ENCODE peak calls at places on chromosomes 3 and 15, in six cellular contexts. C, H, E, G, R and I are unnamed samples.

GRCh38 chr3:134485075-134485536 is 679 bp downstream of the ANAPC13 start:
- DNase-seq in C (peak), H (no peak), E (no peak), G (peak), R (no peak), I (no peak)

GRCh38 chr3:147832611-147833010 is 423.4 kb downstream of the ZIC1 start:
- DNase-seq in C (no peak), H (no peak), E (no peak), G (no peak), R (no peak), I (no peak)

GRCh38 chr3:157491136-157491535 is 12.1 kb downstream of the VEPH1 start:
- DNase-seq in C (no peak), H (no peak), E (no peak), G (no peak), R (no peak), I (no peak)

GRCh38 chr3:124730920-124731297 is 657 bp downstream of the UMPS start:
- DNase-seq in C (no peak), H (peak), E (peak), G (no peak), R (no peak), I (no peak)

GRCh38 chr15:40441736-40442531 is 1.2 kb downstream of the BAHD1 start:
- DNase-seq in C (peak), H (no peak), E (no peak), G (no peak), R (no peak), I (no peak)

GRCh38 chr15:95247068-95247984 is 1016.0 kb downstream of the MCTP2 start:
- DNase-seq in C (no peak), H (no peak), E (no peak), G (peak), R (peak), I (peak)

GRCh38 chr3:126706631-126707030 is 2.6 kb downstream of the CHCHD6 start:
- DNase-seq in C (no peak), H (no peak), E (no peak), G (no peak), R (no peak), I (no peak)

GRCh38 chr15:71272932-71273331 is 157.7 kb downstream of the THSD4 start:
- DNase-seq in C (no peak), H (no peak), E (no peak), G (no peak), R (peak), I (peak)

GRCh38 chr3:49199244-49199899 is 28.0 kb downstream of the KLHDC8B start:
- DNase-seq in C (no peak), H (peak), E (peak), G (no peak), R (peak), I (peak)

GRCh38 chr3:156166808-156167207 is 46.4 kb downstream of the KCNAB1 start:
- DNase-seq in C (no peak), H (no peak), E (no peak), G (no peak), R (no peak), I (no peak)

GRCh38 chr3:141940204-141940776 is 63.8 kb downstream of the ATP1B3 start:
- DNase-seq in C (peak), H (peak), E (peak), G (peak), R (peak), I (peak)

GRCh38 chr3:141632779-141633374 is 105.2 kb upstream of the RNF7 start:
- DNase-seq in C (peak), H (no peak), E (no peak), G (no peak), R (no peak), I (no peak)

GRCh38 chr3:183515968-183516851 is 39.3 kb downstream of the KLHL6 start:
- DNase-seq in C (no peak), H (peak), E (peak), G (no peak), R (no peak), I (no peak)

GRCh38 chr15:89057506-89058133 is 30.6 kb upstream of the ABHD2 start:
- DNase-seq in C (peak), H (peak), E (peak), G (peak), R (peak), I (peak)

GRCh38 chr15:81182031-81182745 is 14.5 kb upstream of the IL16 start:
- DNase-seq in C (no peak), H (no peak), E (no peak), G (no peak), R (peak), I (peak)

GRCh38 chr3:196517919-196518318 is 2.8 kb upstream of the SMCO1 start:
- DNase-seq in C (peak), H (no peak), E (no peak), G (no peak), R (peak), I (no peak)

GRCh38 chr3:187616307-187616939 is 53.8 kb downstream of the SST start:
- DNase-seq in C (peak), H (peak), E (peak), G (peak), R (peak), I (peak)

GRCh38 chr3:108462899-108463298 is 47.5 kb downstream of the MYH15 start:
- DNase-seq in C (no peak), H (no peak), E (no peak), G (no peak), R (peak), I (peak)

GRCh38 chr3:171748341-171748918 is 61.9 kb downstream of the PLD1 start:
- DNase-seq in C (no peak), H (no peak), E (no peak), G (no peak), R (peak), I (peak)

GRCh38 chr3:112979244-112979832 is 4.4 kb upstream of the CD200R1 start:
- DNase-seq in C (peak), H (no peak), E (no peak), G (peak), R (peak), I (peak)